ENCODE peak calls at places on chromosomes 7 and 10, in seven cellular contexts. E is HepG2, M is cardiac muscle cell, V is WERI-Rb-1, B is HS-27A, Q is NCI-H1436 treated with DMSO at 0.1 percent for 48 hours, J is HEK293T. K is an unnamed sample.
A peak's percentile ranks its signal among the peaks of the same experiment; 100 is the strongest.

GRCh38 chr10:17586741-17587720 is 30.1 kb downstream of the HACD1 start:
- DNase-seq in Q (no peak), E (no peak), M (peak; percentile 44), B (no peak), V (no peak), J (no peak), K (no peak)

GRCh38 chr7:47539398-47540052 is 42.4 kb downstream of the TNS3 start:
- DNase-seq in V (no peak), M (peak; percentile 29), J (no peak), B (no peak), Q (no peak), E (peak; percentile 89), K (no peak)

GRCh38 chr10:51422311-51423120 is 276.9 kb downstream of the CSTF2T start:
- DNase-seq in J (peak; percentile 31), M (peak; percentile 81), E (peak; percentile 15), Q (no peak), V (peak; percentile 11), B (peak; percentile 15), K (peak; percentile 2)

GRCh38 chr7:49119706-49120105 is 195.4 kb downstream of the CDC14C start:
- DNase-seq in J (no peak), V (no peak), E (no peak), B (no peak), M (no peak), Q (no peak), K (no peak)

GRCh38 chr7:98724591-98724990 is 107.5 kb downstream of the NPTX2 start:
- DNase-seq in Q (no peak), M (no peak), E (no peak), V (no peak), J (no peak), B (no peak), K (no peak)

GRCh38 chr7:45923818-45924217 is 2.7 kb upstream of the IGFBP3 start:
- DNase-seq in J (no peak), B (no peak), M (no peak), Q (no peak), V (no peak), E (no peak), K (no peak)

GRCh38 chr10:132229834-132230556 is 43.2 kb downstream of the DPYSL4 start:
- DNase-seq in E (no peak), V (no peak), M (peak; percentile 15), B (no peak), Q (no peak), J (no peak), K (peak; percentile 75)

GRCh38 chr7:16106869-16107268 is 314.5 kb downstream of the CRPPA start:
- DNase-seq in E (no peak), M (no peak), V (no peak), Q (no peak), J (no peak), B (no peak), K (no peak)

GRCh38 chr10:61475449-61475873 is 22.3 kb upstream of the TMEM26 start:
- DNase-seq in V (no peak), J (peak; percentile 56), M (peak; percentile 49), Q (no peak), B (no peak), E (no peak), K (no peak)